ENCODE peak calls at places on chromosome 14, in ten cellular contexts. W, Q, V, G, E, S, B, X, U and O are unnamed samples.
A peak's percentile ranks its signal among the peaks of the same experiment; 100 is the strongest.

GRCh38 chr14:55477680-55478079 is 37.3 kb upstream of the TBPL2 start:
- DNase-seq in W (no peak), Q (no peak), V (peak; percentile 60), G (no peak), E (no peak), S (peak; percentile 6), B (no peak), X (no peak), U (no peak), O (no peak)

GRCh38 chr14:70640938-70641547 is 673 bp upstream of the TTC9 start:
- DNase-seq in W (peak; percentile 61), Q (peak; percentile 72), V (peak; percentile 53), G (no peak), E (no peak), S (no peak), B (no peak), X (peak; percentile 58), U (peak; percentile 61), O (peak; percentile 9)

GRCh38 chr14:98949031-98949430 is 323.0 kb downstream of the BCL11B start:
- DNase-seq in W (no peak), Q (no peak), V (no peak), G (no peak), E (no peak), S (no peak), B (no peak), X (no peak), U (no peak), O (no peak)

GRCh38 chr14:65478596-65478995 is 66.1 kb downstream of the FUT8 start:
- DNase-seq in W (no peak), Q (no peak), V (no peak), G (no peak), E (no peak), S (no peak), B (no peak), X (peak; percentile 10), U (no peak), O (no peak)

GRCh38 chr14:26719514-26719913 is 121.7 kb upstream of the NOVA1 start:
- DNase-seq in W (no peak), Q (no peak), V (no peak), G (no peak), E (no peak), S (no peak), B (no peak), X (peak; percentile 38), U (no peak), O (no peak)

GRCh38 chr14:96739511-96739910 is 57.7 kb upstream of the VRK1 start:
- DNase-seq in W (no peak), Q (no peak), V (no peak), G (no peak), E (no peak), S (no peak), B (no peak), X (no peak), U (no peak), O (no peak)

GRCh38 chr14:105710119-105711057 is 184.0 kb downstream of the TMEM121 start:
- DNase-seq in W (no peak), Q (no peak), V (no peak), G (no peak), E (no peak), S (no peak), B (peak; percentile 30), X (no peak), U (no peak), O (peak; percentile 74)

GRCh38 chr14:44783899-44784298 is 177.8 kb downstream of the KLHL28 start:
- DNase-seq in W (no peak), Q (no peak), V (no peak), G (no peak), E (no peak), S (no peak), B (no peak), X (no peak), U (no peak), O (no peak)

GRCh38 chr14:57828713-57829112 is 37.2 kb downstream of the SLC35F4 start:
- DNase-seq in W (no peak), Q (no peak), V (no peak), G (no peak), E (no peak), S (no peak), B (no peak), X (no peak), U (no peak), O (no peak)

GRCh38 chr14:96162265-96162664 is 42.4 kb upstream of the BDKRB2 start:
- DNase-seq in W (no peak), Q (no peak), V (no peak), G (no peak), E (no peak), S (no peak), B (peak; percentile 48), X (peak; percentile 56), U (no peak), O (no peak)

GRCh38 chr14:23153891-23154796 is 29.3 kb downstream of the SLC7A8 start:
- DNase-seq in W (no peak), Q (peak; percentile 90), V (peak; percentile 98), G (peak; percentile 79), E (peak; percentile 28), S (peak; percentile 43), B (peak; percentile 96), X (no peak), U (peak; percentile 85), O (peak; percentile 34)

GRCh38 chr14:52703225-52703624 is 3.8 kb upstream of the PSMC6 start:
- DNase-seq in W (no peak), Q (no peak), V (no peak), G (no peak), E (no peak), S (no peak), B (peak; percentile 64), X (peak; percentile 98), U (peak; percentile 54), O (no peak)

GRCh38 chr14:52701223-52701622 is 5.8 kb upstream of the PSMC6 start:
- DNase-seq in W (no peak), Q (no peak), V (no peak), G (no peak), E (no peak), S (no peak), B (no peak), X (peak; percentile 6), U (no peak), O (no peak)

GRCh38 chr14:52703664-52704063 is 3.3 kb upstream of the PSMC6 start:
- DNase-seq in W (no peak), Q (no peak), V (no peak), G (no peak), E (no peak), S (no peak), B (no peak), X (no peak), U (no peak), O (no peak)

GRCh38 chr14:52706724-52707706 is at the start of gene PSMC6:
- DNase-seq in W (peak; percentile 87), Q (peak; percentile 96), V (peak; percentile 98), G (peak; percentile 80), E (peak; percentile 71), S (peak; percentile 95), B (peak; percentile 94), X (peak; percentile 83), U (peak; percentile 97), O (peak; percentile 98)

GRCh38 chr14:52706286-52706685 is 714 bp upstream of the PSMC6 start:
- DNase-seq in W (no peak), Q (no peak), V (no peak), G (no peak), E (no peak), S (no peak), B (no peak), X (peak; percentile 10), U (no peak), O (no peak)
- H3K4me3 ChIP-seq in W (peak overlapping the region; percentile 96), Q (no peak overlapping the region), V (peak overlapping the region; percentile 85), G (peak overlapping the region; percentile 96), E (peak overlapping the region; percentile 81), S (peak overlapping the region; percentile 88), B (peak overlapping the region; percentile 74), X (no peak overlapping the region), U (peak overlapping the region; percentile 59), O (peak overlapping the region; percentile 73)

DNA sequence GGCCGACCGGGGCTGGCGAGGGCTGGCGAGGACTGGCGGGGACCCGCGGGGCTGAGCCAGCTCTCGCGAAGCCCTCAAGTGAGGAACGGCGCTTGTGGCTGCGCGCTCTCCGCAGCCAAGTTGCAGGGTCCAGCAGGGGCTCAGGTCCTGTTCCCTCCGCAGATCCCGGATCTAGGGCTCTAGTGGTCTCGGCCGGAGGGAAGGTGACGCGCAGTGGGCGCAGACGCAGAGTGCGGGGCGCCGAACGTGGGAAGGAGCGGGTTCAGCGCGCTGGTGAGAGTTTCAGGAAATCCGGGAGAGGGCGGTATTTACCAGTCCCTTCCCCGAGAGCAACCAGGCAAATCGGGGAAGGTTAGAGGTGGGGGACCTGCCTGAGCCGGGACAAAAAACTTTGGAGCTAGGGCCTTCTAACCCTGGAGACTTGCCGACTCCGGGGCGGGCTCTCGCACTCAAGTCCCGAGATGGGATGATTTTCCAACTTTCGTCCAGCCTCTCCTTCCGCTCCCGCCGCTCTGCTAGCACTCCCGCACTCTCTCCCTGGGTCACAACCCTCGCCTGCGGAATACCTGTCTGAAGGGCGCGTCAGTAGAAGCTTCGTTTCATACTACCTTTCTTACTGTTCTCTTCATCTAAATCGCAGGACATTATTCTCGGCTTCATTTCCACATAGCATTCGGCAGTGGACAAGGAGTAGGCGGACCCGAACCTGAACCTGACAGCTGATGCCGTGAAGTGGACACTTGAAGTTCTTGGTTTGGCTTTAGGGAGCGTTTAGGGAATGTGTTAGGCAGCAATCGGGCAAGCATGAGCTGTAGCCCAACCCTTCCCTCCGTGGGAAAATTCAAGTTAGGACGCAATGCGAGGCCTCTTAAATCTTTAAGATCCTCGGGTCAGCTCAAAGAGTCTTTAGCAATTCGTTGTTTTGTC is 13.6 kb upstream of the PAX9 start:
- DNase-seq in W (peak; percentile 47), Q (no peak), V (peak; percentile 72), G (no peak), E (no peak), S (peak; percentile 77), B (no peak), X (peak; percentile 30), U (no peak), O (no peak)
- TF ChIP-seq CTCF in W (peak; percentile 73), Q (peak; percentile 12), V (peak; percentile 29), G (peak; percentile 31), E (peak; percentile 53), S (peak; percentile 31), B (no peak), X (peak; percentile 60), U (peak; percentile 42), O (peak; percentile 12)

GRCh38 chr14:91385227-91385626 is 32.4 kb downstream of the CCDC88C start:
- DNase-seq in W (no peak), Q (peak; percentile 36), V (no peak), G (no peak), E (no peak), S (no peak), B (no peak), X (no peak), U (no peak), O (no peak)
- H3K4me1 ChIP-seq in W (no peaks in the 10 kb centered on the region), Q (peaks cover 26% of the 10 kb centered on the region), V (peaks cover 8% of the 10 kb centered on the region), G (no peaks in the 10 kb centered on the region), E (peaks cover 22% of the 10 kb centered on the region), S (no peaks in the 10 kb centered on the region), B (peaks cover 6% of the 10 kb centered on the region), X (peaks cover 2% of the 10 kb centered on the region), U (no peaks in the 10 kb centered on the region), O (no peaks in the 10 kb centered on the region)

DNA sequence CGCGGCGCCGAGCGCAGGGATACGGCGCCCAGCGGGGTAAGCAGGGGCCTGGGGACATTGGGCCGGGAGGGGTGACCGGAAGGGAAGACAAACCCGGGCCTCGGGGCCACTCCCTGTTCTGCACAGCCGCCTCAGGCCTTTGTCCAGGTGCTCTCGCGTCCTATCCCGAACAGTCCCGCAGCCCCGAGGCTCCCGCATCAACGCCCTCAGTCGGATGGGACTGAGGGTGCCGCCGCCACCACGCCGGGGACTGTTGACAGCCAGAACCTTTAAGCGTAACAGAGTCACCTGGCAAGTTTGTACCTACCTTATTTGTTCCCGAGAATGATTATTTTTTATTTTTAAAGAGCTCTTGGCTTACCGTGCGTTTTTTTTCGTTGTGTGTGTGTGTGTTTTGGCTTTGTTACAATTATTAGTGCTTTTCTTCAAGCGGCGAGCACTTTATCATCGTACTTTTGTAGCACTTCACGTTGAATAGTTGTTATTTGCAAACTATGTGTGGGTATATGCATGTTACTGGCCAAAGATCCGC is 395 bp downstream of the COA8 start:
- DNase-seq in W (peak; percentile 83), Q (peak; percentile 87), V (peak; percentile 61), G (no peak), E (no peak), S (no peak), B (no peak), X (no peak), U (peak; percentile 76), O (no peak)
- H3K4me3 ChIP-seq in W (peak overlapping the region; percentile 99), Q (peak overlapping the region; percentile 97), V (peak overlapping the region; percentile 99), G (peak overlapping the region; percentile 81), E (peak overlapping the region; percentile 89), S (peak overlapping the region; percentile 81), B (peak overlapping the region; percentile 97), X (peak overlapping the region; percentile 85), U (peak overlapping the region; percentile 95), O (peak overlapping the region; percentile 77)